ENCODE peak calls at places on chromosomes 1 and 21, in four cellular contexts. D is HFF-Myc, F is progenitor cell of endocrine pancreas, A is fibroblast of pulmonary artery. V is an unnamed sample.

GRCh38 chr1:174414205-174414604 is 33.6 kb upstream of the GPR52 start:
- DNase-seq in D (no peak), F (no peak), A (no peak), V (no peak)

GRCh38 chr1:115474166-115474565 is 136.1 kb upstream of the NGF start:
- DNase-seq in D (no peak), F (no peak), A (no peak), V (no peak)

GRCh38 chr21:45236481-45236880 is 51.2 kb downstream of the POFUT2 start:
- DNase-seq in D (no peak), F (no peak), A (no peak), V (no peak)

GRCh38 chr1:185934476-185935189 is 200.4 kb downstream of the HMCN1 start:
- DNase-seq in D (no peak), F (no peak), A (peak; percentile 68), V (no peak)

GRCh38 chr21:22136770-22137169 is 1138.6 kb downstream of the NCAM2 start:
- DNase-seq in D (no peak), F (no peak), A (no peak), V (no peak)

GRCh38 chr1:44609412-44609767 is 64.9 kb downstream of the TMEM53 start:
- DNase-seq in D (no peak), F (peak; percentile 49), A (peak; percentile 46), V (no peak)

GRCh38 chr1:160540859-160541233 is 17.8 kb upstream of the SLAMF6 start:
- DNase-seq in D (no peak), F (no peak), A (no peak), V (no peak)

GRCh38 chr1:966135-966602 is at the start of gene PLEKHN1:
- DNase-seq in D (no peak), F (no peak), A (no peak), V (no peak)

GRCh38 chr1:218498061-218498938 is 153.2 kb downstream of the TGFB2 start:
- DNase-seq in D (no peak), F (no peak), A (peak; percentile 44), V (no peak)

GRCh38 chr21:32940079-32941014 is 85.4 kb upstream of the OLIG2 start:
- DNase-seq in D (no peak), F (peak; percentile 13), A (peak; percentile 62), V (no peak)

GRCh38 chr1:88088481-88088880 is 595.6 kb upstream of the PKN2 start:
- DNase-seq in D (no peak), F (no peak), A (no peak), V (no peak)

GRCh38 chr1:200535605-200536004 is 84.9 kb downstream of the KIF14 start:
- DNase-seq in D (no peak), F (no peak), A (peak; percentile 17), V (no peak)

GRCh38 chr1:204151562-204152309 is at the start of gene ETNK2:
- DNase-seq in D (no peak), F (peak; percentile 67), A (peak; percentile 39), V (peak; percentile 76)

GRCh38 chr1:55735110-55735509 is 519.9 kb upstream of the USP24 start:
- DNase-seq in D (no peak), F (no peak), A (no peak), V (no peak)

GRCh38 chr1:9900142-9901043 is 9.7 kb downstream of the CTNNBIP1 start:
- DNase-seq in D (no peak), F (no peak), A (no peak), V (no peak)

GRCh38 chr1:58764294-58764978 is 19.4 kb downstream of the JUN start:
- DNase-seq in D (no peak), F (no peak), A (peak; percentile 85), V (no peak)

GRCh38 chr1:145855426-145855948 is 3.4 kb downstream of the PIAS3 start:
- DNase-seq in D (no peak), F (no peak), A (no peak), V (no peak)

GRCh38 chr1:54464031-54464476 is 57.9 kb upstream of the SSBP3 start:
- DNase-seq in D (no peak), F (no peak), A (no peak), V (no peak)

GRCh38 chr1:112710586-112710985 is 3.7 kb upstream of the RHOC start:
- DNase-seq in D (no peak), F (no peak), A (no peak), V (no peak)

GRCh38 chr1:12464627-12465056 is 153.4 kb downstream of the DHRS3 start:
- DNase-seq in D (peak; percentile 69), F (no peak), A (peak; percentile 78), V (no peak)

GRCh38 chr1:44090409-44091252 is 28.0 kb upstream of the KLF17 start:
- DNase-seq in D (no peak), F (no peak), A (no peak), V (no peak)

GRCh38 chr1:149967041-149967440 is 30.4 kb upstream of the MTMR11 start:
- DNase-seq in D (no peak), F (no peak), A (no peak), V (no peak)

GRCh38 chr1:209741198-209741597 is 14.7 kb upstream of the TRAF3IP3 start:
- DNase-seq in D (no peak), F (no peak), A (no peak), V (no peak)

GRCh38 chr1:22611530-22611947 is 24.9 kb upstream of the C1QA start:
- DNase-seq in D (peak; percentile 19), F (peak; percentile 80), A (peak; percentile 76), V (peak; percentile 66)

GRCh38 chr1:41813220-41813619 is 105.5 kb downstream of the HIVEP3 start:
- DNase-seq in D (no peak), F (no peak), A (no peak), V (no peak)

GRCh38 chr1:170318736-170319135 is 173.0 kb downstream of the NTMT2 start:
- DNase-seq in D (no peak), F (no peak), A (no peak), V (no peak)

GRCh38 chr1:44616991-44617702 is 57.1 kb downstream of the TMEM53 start:
- DNase-seq in D (no peak), F (peak; percentile 65), A (peak; percentile 8), V (no peak)

GRCh38 chr1:165924096-165924495 is 96.7 kb downstream of the UCK2 start:
- DNase-seq in D (no peak), F (no peak), A (peak; percentile 36), V (no peak)

GRCh38 chr1:26786437-26787380 is 1.0 kb upstream of the PIGV start:
- DNase-seq in D (no peak), F (no peak), A (peak; percentile 86), V (no peak)

DNA sequence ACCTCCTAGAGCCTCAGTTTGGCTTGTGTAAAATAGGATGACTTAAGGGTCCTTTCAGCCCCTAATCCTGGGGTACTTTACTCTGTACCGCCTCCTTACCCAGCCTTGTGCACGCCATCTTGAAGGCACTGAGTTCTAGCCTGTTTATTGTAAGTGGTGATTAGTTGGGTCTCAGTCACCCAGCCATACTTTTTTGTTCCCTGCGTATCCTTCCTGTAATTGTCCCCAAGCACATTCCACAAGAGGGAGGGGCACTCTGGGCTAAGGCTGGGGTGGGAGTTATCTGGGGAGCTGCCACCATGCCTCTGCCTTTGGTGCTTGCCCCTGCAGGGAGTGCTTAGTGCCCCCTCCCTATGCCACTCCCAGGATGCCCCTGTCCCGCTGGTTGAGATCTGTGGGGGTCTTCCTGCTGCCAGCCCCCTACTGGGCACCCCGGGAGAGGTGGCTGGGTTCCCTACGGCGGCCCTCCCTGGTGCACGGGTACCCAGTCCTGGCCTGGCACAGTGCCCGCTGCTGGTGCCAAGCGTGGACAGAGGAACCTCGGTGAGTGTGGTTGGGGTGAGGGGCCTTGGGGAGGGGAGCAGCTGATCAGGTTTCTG is 856 bp downstream of the FDPS start:
- DNase-seq in D (no peak), F (no peak), A (no peak), V (no peak)
- TF ChIP-seq CTCF in D (no peak), F (no peak), A (no peak), V (no peak)

DNA sequence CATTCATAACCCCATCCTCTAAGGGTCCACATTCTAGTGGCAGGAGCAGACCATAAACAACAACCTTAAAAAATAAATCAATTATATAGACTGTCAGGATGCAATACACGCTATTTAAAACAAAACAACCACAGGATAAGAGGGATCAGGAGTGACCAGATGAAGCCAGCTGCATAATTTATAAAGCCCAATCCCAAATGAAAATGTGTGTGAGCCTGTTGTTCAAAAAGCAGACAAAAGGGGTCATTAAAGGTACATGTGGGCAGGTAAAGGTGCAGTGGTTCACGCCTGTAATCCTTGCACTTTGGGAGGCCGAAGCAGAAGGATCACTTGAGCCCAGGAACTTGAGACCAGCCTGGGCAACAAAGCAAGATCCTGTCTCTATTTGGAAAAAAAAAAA is 10.4 kb upstream of the LDLRAP1 start:
- DNase-seq in D (no peak), F (no peak), A (no peak), V (no peak)
- TF ChIP-seq CTCF in D (no peak), F (no peak), A (no peak), V (no peak)

GRCh38 chr1:24642481-24643361 is at the start of gene SRRM1:
- DNase-seq in D (peak; percentile 99), F (peak; percentile 95), A (peak; percentile 100), V (peak; percentile 96)
- TF ChIP-seq CTCF in D (no peak), F (peak; percentile 26), A (no peak), V (no peak)

GRCh38 chr1:119008483-119009299 is 20.5 kb upstream of the TBX15 start:
- DNase-seq in D (peak; percentile 27), F (no peak), A (peak; percentile 79), V (no peak)
- TF ChIP-seq CTCF in D (peak; percentile 48), F (peak; percentile 79), A (peak; percentile 55), V (peak; percentile 57)

DNA sequence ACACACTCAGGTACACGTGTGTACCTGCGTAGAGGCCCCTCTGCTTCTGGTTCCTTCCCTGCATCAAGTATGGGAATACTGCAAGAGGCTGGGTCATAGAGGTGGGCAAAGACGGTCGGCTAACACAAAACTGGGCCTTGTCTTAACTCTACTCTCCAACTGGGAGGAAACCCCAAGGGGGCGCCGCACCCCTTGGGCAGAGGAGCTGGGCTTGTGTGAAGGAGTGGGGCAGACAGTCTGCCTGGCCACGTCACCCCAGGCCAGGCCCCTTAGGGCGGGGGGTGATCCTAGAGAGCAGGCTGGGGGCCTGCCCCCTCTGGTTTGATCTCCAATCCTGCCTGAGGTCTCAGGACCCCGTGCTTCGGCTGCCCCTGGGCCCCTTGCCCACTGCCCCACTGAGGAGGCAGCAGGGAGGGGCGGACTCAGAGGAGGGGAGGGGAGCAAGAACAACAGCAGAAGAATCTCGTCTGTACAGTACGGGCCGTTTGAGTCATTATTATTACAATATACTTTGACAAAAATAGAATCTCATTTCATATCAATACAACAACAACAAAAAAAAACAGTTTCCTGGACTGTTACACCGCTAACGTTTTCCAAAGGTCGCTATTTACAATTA is 34.7 kb downstream of the MEF2D start:
- DNase-seq in D (no peak), F (no peak), A (no peak), V (no peak)
- TF ChIP-seq CTCF in D (peak; percentile 35), F (peak; percentile 11), A (peak; percentile 14), V (no peak)

DNA sequence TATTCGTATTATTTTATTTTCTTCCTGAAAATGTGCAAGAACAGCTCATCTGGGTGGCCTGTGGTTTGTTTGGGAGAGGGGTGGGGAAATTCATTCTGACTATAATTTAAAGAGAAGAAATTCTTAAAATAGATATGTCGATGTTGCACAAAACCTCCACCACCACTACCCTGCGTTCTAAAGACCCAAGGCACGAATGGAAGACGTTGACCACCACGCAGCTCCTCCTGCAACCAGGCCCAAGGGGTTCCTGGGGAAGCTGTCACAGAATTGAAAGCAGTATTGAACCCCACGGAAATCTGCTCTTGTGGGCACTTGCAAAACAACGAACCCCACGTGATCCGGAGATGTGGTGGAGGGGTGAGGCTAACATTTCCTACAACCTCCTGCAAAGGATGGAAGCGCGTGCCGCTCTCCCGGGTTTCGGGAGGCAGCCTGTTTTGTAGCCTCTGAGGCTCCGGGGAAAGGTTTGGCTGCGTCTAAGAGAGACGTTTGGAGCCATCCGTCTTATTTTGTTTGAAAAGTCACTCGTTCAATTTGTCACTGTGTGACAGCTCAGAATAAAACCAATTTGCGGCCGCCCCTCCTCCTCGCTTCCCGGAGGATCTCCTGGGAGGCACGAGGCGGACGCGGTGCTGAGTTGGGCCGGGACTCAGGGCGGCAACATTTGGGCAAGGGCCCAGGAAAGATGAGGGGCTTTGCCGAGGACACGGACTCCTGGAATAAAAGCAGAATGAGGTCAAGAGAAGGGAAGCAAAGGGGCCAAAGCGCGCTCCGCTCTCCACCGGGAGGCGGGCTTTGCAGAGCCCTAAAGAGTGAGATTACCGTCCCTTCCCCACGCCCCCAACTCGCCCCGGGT is 791 bp upstream of the HLX start:
- DNase-seq in D (no peak), F (no peak), A (no peak), V (no peak)
- TF ChIP-seq CTCF in D (no peak), F (no peak), A (no peak), V (no peak)